ENCODE peak calls at places on chromosome 19, in ten cellular contexts. One of them, this sample, is unnamed.
A peak's percentile ranks its signal among the peaks of the same experiment; 100 is the strongest.

GRCh38 chr19:49818691-49819331 is 722 bp downstream of the MED25 start:
- DNase-seq in IMR-90: no peak
- DNase-seq in tibial artery: no peak
- DNase-seq in GM23338: no peak
- DNase-seq in foreskin fibroblast: no peak
- DNase-seq in prostate gland: no peak
- DNase-seq in omental fat pad: no peak
- DNase-seq in lung: no peak
- DNase-seq in B cell: no peak
- DNase-seq in mucosa of descending colon: peak; percentile 69
- DNase-seq in this sample: no peak

GRCh38 chr19:43624933-43625332 is 5.5 kb upstream of the ZNF428 start:
- DNase-seq in GM23338: peak; percentile 97
- DNase-seq in tibial artery: no peak
- DNase-seq in lung: peak; percentile 40
- DNase-seq in B cell: peak; percentile 84
- DNase-seq in foreskin fibroblast: peak; percentile 29
- DNase-seq in IMR-90: peak; percentile 8
- DNase-seq in omental fat pad: peak; percentile 36
- DNase-seq in mucosa of descending colon: peak; percentile 88
- DNase-seq in prostate gland: no peak
- DNase-seq in this sample: peak; percentile 66

GRCh38 chr19:9636018-9636417 is 15.0 kb upstream of the ZNF561 start:
- DNase-seq in omental fat pad: no peak
- DNase-seq in prostate gland: no peak
- DNase-seq in mucosa of descending colon: no peak
- DNase-seq in B cell: no peak
- DNase-seq in foreskin fibroblast: no peak
- DNase-seq in GM23338: no peak
- DNase-seq in lung: no peak
- DNase-seq in tibial artery: no peak
- DNase-seq in IMR-90: no peak
- DNase-seq in this sample: no peak

GRCh38 chr19:18397242-18398202 is at the start of gene LRRC25:
- DNase-seq in GM23338: peak; percentile 96
- DNase-seq in foreskin fibroblast: peak; percentile 44
- DNase-seq in mucosa of descending colon: peak; percentile 77
- DNase-seq in lung: peak; percentile 61
- DNase-seq in prostate gland: no peak
- DNase-seq in IMR-90: no peak
- DNase-seq in B cell: peak; percentile 82
- DNase-seq in tibial artery: peak; percentile 78
- DNase-seq in omental fat pad: no peak
- DNase-seq in this sample: no peak

GRCh38 chr19:55384576-55385235 is 614 bp upstream of the TMEM238 start:
- DNase-seq in omental fat pad: no peak
- DNase-seq in lung: peak; percentile 46
- DNase-seq in GM23338: peak; percentile 40
- DNase-seq in IMR-90: no peak
- DNase-seq in mucosa of descending colon: peak; percentile 70
- DNase-seq in tibial artery: no peak
- DNase-seq in prostate gland: no peak
- DNase-seq in B cell: peak; percentile 55
- DNase-seq in foreskin fibroblast: no peak
- DNase-seq in this sample: no peak

GRCh38 chr19:35120492-35120891 is 4.9 kb downstream of the FXYD3 start:
- DNase-seq in IMR-90: peak; percentile 66
- DNase-seq in GM23338: no peak
- DNase-seq in lung: no peak
- DNase-seq in prostate gland: no peak
- DNase-seq in omental fat pad: no peak
- DNase-seq in mucosa of descending colon: no peak
- DNase-seq in foreskin fibroblast: peak; percentile 85
- DNase-seq in tibial artery: no peak
- DNase-seq in B cell: no peak
- DNase-seq in this sample: no peak

GRCh38 chr19:14102102-14102696 is 11.6 kb upstream of the SAMD1 start:
- DNase-seq in foreskin fibroblast: no peak
- DNase-seq in IMR-90: no peak
- DNase-seq in GM23338: no peak
- DNase-seq in lung: no peak
- DNase-seq in prostate gland: no peak
- DNase-seq in omental fat pad: no peak
- DNase-seq in mucosa of descending colon: no peak
- DNase-seq in B cell: no peak
- DNase-seq in tibial artery: no peak
- DNase-seq in this sample: no peak

GRCh38 chr19:1591421-1592022 is 1.1 kb downstream of the MBD3 start:
- DNase-seq in IMR-90: no peak
- DNase-seq in omental fat pad: no peak
- DNase-seq in prostate gland: no peak
- DNase-seq in lung: no peak
- DNase-seq in mucosa of descending colon: peak; percentile 61
- DNase-seq in tibial artery: no peak
- DNase-seq in B cell: no peak
- DNase-seq in foreskin fibroblast: peak; percentile 38
- DNase-seq in GM23338: no peak
- DNase-seq in this sample: no peak

GRCh38 chr19:31960474-31960873 is 384.9 kb upstream of the ZNF507 start:
- DNase-seq in omental fat pad: no peak
- DNase-seq in tibial artery: no peak
- DNase-seq in mucosa of descending colon: no peak
- DNase-seq in IMR-90: no peak
- DNase-seq in prostate gland: no peak
- DNase-seq in foreskin fibroblast: no peak
- DNase-seq in B cell: no peak
- DNase-seq in GM23338: no peak
- DNase-seq in lung: no peak
- DNase-seq in this sample: no peak

GRCh38 chr19:45547965-45548609 is 36.5 kb downstream of the OPA3 start:
- DNase-seq in lung: no peak
- DNase-seq in mucosa of descending colon: peak; percentile 85
- DNase-seq in B cell: no peak
- DNase-seq in foreskin fibroblast: peak; percentile 86
- DNase-seq in omental fat pad: no peak
- DNase-seq in GM23338: no peak
- DNase-seq in tibial artery: no peak
- DNase-seq in prostate gland: peak; percentile 77
- DNase-seq in IMR-90: peak; percentile 18
- DNase-seq in this sample: no peak

GRCh38 chr19:16518483-16519229 is 22.5 kb downstream of the C19orf44 start:
- DNase-seq in tibial artery: no peak
- DNase-seq in prostate gland: no peak
- DNase-seq in B cell: no peak
- DNase-seq in foreskin fibroblast: no peak
- DNase-seq in IMR-90: no peak
- DNase-seq in GM23338: peak; percentile 51
- DNase-seq in omental fat pad: no peak
- DNase-seq in mucosa of descending colon: no peak
- DNase-seq in lung: no peak
- DNase-seq in this sample: no peak
- TF ChIP-seq CTCF in tibial artery: no peak
- TF ChIP-seq CTCF in prostate gland: no peak
- TF ChIP-seq CTCF in B cell: no peak
- TF ChIP-seq CTCF in foreskin fibroblast: no peak
- TF ChIP-seq CTCF in IMR-90: peak; percentile 7
- TF ChIP-seq CTCF in GM23338: peak; percentile 50
- TF ChIP-seq CTCF in omental fat pad: no peak
- TF ChIP-seq CTCF in mucosa of descending colon: no peak
- TF ChIP-seq CTCF in lung: no peak
- TF ChIP-seq CTCF in this sample: no peak

GRCh38 chr19:40323705-40324104 is 24.5 kb downstream of the C19orf47 start:
- DNase-seq in omental fat pad: no peak
- DNase-seq in prostate gland: peak; percentile 39
- DNase-seq in mucosa of descending colon: no peak
- DNase-seq in tibial artery: no peak
- DNase-seq in IMR-90: no peak
- DNase-seq in lung: no peak
- DNase-seq in GM23338: no peak
- DNase-seq in B cell: no peak
- DNase-seq in foreskin fibroblast: no peak
- DNase-seq in this sample: no peak
- TF ChIP-seq CTCF in omental fat pad: no peak
- TF ChIP-seq CTCF in prostate gland: no peak
- TF ChIP-seq CTCF in mucosa of descending colon: no peak
- TF ChIP-seq CTCF in tibial artery: no peak
- TF ChIP-seq CTCF in IMR-90: no peak
- TF ChIP-seq CTCF in lung: no peak
- TF ChIP-seq CTCF in GM23338: no peak
- TF ChIP-seq CTCF in B cell: no peak
- TF ChIP-seq CTCF in foreskin fibroblast: no peak
- TF ChIP-seq CTCF in this sample: no peak

GRCh38 chr19:48560095-48560530 is 8.1 kb downstream of the SULT2B1 start:
- DNase-seq in GM23338: peak; percentile 60
- DNase-seq in omental fat pad: no peak
- DNase-seq in mucosa of descending colon: no peak
- DNase-seq in tibial artery: no peak
- DNase-seq in IMR-90: no peak
- DNase-seq in prostate gland: no peak
- DNase-seq in foreskin fibroblast: peak; percentile 12
- DNase-seq in lung: no peak
- DNase-seq in B cell: no peak
- DNase-seq in this sample: no peak
- TF ChIP-seq CTCF in GM23338: peak; percentile 75
- TF ChIP-seq CTCF in omental fat pad: no peak
- TF ChIP-seq CTCF in mucosa of descending colon: no peak
- TF ChIP-seq CTCF in tibial artery: no peak
- TF ChIP-seq CTCF in IMR-90: no peak
- TF ChIP-seq CTCF in prostate gland: no peak
- TF ChIP-seq CTCF in foreskin fibroblast: no peak
- TF ChIP-seq CTCF in lung: no peak
- TF ChIP-seq CTCF in B cell: no peak
- TF ChIP-seq CTCF in this sample: no peak

GRCh38 chr19:8333771-8334457 is 9.1 kb downstream of the KANK3 start:
- DNase-seq in B cell: no peak
- DNase-seq in IMR-90: no peak
- DNase-seq in omental fat pad: no peak
- DNase-seq in mucosa of descending colon: peak; percentile 43
- DNase-seq in prostate gland: no peak
- DNase-seq in foreskin fibroblast: no peak
- DNase-seq in lung: no peak
- DNase-seq in GM23338: peak; percentile 75
- DNase-seq in tibial artery: no peak
- DNase-seq in this sample: no peak

GRCh38 chr19:8336665-8337064 is 6.4 kb downstream of the KANK3 start:
- DNase-seq in B cell: no peak
- DNase-seq in GM23338: no peak
- DNase-seq in mucosa of descending colon: peak; percentile 7
- DNase-seq in prostate gland: no peak
- DNase-seq in lung: no peak
- DNase-seq in foreskin fibroblast: no peak
- DNase-seq in IMR-90: no peak
- DNase-seq in omental fat pad: no peak
- DNase-seq in tibial artery: no peak
- DNase-seq in this sample: no peak

GRCh38 chr19:8336072-8336569 is 6.9 kb downstream of the KANK3 start:
- DNase-seq in GM23338: peak; percentile 62
- DNase-seq in B cell: no peak
- DNase-seq in IMR-90: no peak
- DNase-seq in mucosa of descending colon: peak; percentile 26
- DNase-seq in prostate gland: no peak
- DNase-seq in foreskin fibroblast: no peak
- DNase-seq in tibial artery: no peak
- DNase-seq in lung: no peak
- DNase-seq in omental fat pad: no peak
- DNase-seq in this sample: no peak

GRCh38 chr19:8334458-8335342 is 8.4 kb downstream of the KANK3 start:
- DNase-seq in tibial artery: no peak
- DNase-seq in lung: no peak
- DNase-seq in omental fat pad: no peak
- DNase-seq in GM23338: peak; percentile 88
- DNase-seq in mucosa of descending colon: peak; percentile 74
- DNase-seq in IMR-90: peak; percentile 74
- DNase-seq in foreskin fibroblast: peak; percentile 92
- DNase-seq in prostate gland: peak; percentile 40
- DNase-seq in B cell: peak; percentile 38
- DNase-seq in this sample: no peak

DNA sequence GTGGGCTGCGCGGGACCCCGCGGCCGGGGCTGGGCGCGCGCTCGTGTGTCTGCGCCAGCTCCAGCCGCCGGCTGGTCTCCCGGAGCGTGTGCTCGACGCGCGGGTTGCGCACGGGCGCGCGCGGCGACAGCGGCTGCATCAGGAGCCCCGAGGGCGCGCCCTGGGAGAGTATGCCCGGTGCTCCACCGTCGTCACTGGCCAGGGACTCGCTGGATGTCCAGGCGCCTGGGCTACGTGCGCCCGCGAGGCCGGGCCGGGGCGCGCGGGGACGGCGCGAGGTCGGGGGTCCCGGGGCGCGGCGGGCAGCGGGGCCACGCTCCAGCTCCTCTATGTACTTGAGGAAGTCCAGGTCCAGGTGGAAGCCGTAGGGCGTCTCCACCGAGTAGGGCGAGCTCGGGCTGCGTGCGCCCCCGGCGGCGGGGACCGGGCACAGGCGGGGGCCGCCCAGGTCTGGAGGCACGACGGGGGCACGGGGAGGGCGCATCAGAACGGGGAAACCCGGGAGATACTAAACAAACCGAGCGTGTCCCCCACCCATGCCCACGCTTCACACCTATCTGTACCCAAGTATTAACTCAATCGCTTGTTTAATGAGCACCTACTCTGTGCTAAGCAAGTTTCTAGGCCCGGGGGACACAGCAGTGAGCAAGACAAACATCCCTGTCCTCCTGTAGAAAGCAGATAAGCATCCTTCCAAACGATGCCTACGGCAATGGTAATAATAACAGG is 7.6 kb downstream of the KANK3 start:
- DNase-seq in tibial artery: no peak
- DNase-seq in IMR-90: no peak
- DNase-seq in omental fat pad: no peak
- DNase-seq in prostate gland: no peak
- DNase-seq in B cell: peak; percentile 46
- DNase-seq in lung: no peak
- DNase-seq in mucosa of descending colon: peak; percentile 44
- DNase-seq in GM23338: peak; percentile 76
- DNase-seq in foreskin fibroblast: no peak
- DNase-seq in this sample: no peak
- TF ChIP-seq CTCF in tibial artery: no peak
- TF ChIP-seq CTCF in IMR-90: peak; percentile 3
- TF ChIP-seq CTCF in omental fat pad: no peak
- TF ChIP-seq CTCF in prostate gland: no peak
- TF ChIP-seq CTCF in B cell: peak; percentile 26
- TF ChIP-seq CTCF in lung: no peak
- TF ChIP-seq CTCF in mucosa of descending colon: no peak
- TF ChIP-seq CTCF in GM23338: peak; percentile 58
- TF ChIP-seq CTCF in foreskin fibroblast: no peak
- TF ChIP-seq CTCF in this sample: no peak

DNA sequence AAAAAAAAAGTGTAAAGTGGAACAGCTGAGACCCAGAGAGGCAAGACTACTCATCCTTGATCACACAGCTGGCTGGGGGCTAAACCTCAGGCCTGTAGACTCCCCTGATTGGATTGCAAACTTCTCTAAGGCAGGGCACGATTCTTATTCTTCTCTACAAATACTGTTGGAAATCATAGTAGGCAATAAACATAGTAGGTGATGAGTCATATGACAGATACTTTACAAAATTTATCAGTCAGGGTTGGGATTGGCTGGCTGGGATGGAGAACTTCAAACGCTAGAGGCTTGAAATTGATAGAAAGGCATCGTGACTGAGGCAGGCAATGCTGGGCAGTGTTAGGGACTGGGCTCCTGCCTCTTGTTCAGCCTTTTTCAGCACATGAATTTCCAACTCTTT is 5.9 kb upstream of the MATK start:
- DNase-seq in GM23338: no peak
- DNase-seq in prostate gland: no peak
- DNase-seq in omental fat pad: no peak
- DNase-seq in lung: no peak
- DNase-seq in foreskin fibroblast: no peak
- DNase-seq in B cell: no peak
- DNase-seq in tibial artery: no peak
- DNase-seq in IMR-90: no peak
- DNase-seq in mucosa of descending colon: no peak
- DNase-seq in this sample: no peak
- TF ChIP-seq CTCF in GM23338: no peak
- TF ChIP-seq CTCF in prostate gland: no peak
- TF ChIP-seq CTCF in omental fat pad: no peak
- TF ChIP-seq CTCF in lung: no peak
- TF ChIP-seq CTCF in foreskin fibroblast: no peak
- TF ChIP-seq CTCF in B cell: no peak
- TF ChIP-seq CTCF in tibial artery: no peak
- TF ChIP-seq CTCF in IMR-90: no peak
- TF ChIP-seq CTCF in mucosa of descending colon: no peak
- TF ChIP-seq CTCF in this sample: no peak

This sample was measured in natural killer cell.